ENCODE peak calls at places on chromosomes 11 and 22, in four cellular contexts. K, U, G and T are unnamed samples. For H3K27me3, the result is how much of the 10 kb centered on the place peaks cover.

GRCh38 chr11:3218483-3219280 is at the start of gene MRGPRG:
- DNase-seq in K (no peak), U (no peak), G (no peak), T (no peak)

GRCh38 chr11:12125609-12126149 is 15.3 kb downstream of the MICAL2 start:
- DNase-seq in K (no peak), U (peak), G (no peak), T (no peak)

GRCh38 chr11:9972917-9973504 is 309.1 kb downstream of the SWAP70 start:
- DNase-seq in K (no peak), U (peak), G (no peak), T (no peak)

GRCh38 chr11:46296520-46297448 is 19.3 kb downstream of the CREB3L1 start:
- DNase-seq in K (no peak), U (peak), G (no peak), T (peak)

GRCh38 chr11:726278-726915 is 20.4 kb downstream of the EPS8L2 start:
- DNase-seq in K (peak), U (peak), G (peak), T (peak)

GRCh38 chr11:116691779-116692178 is 81.0 kb downstream of the BUD13 start:
- DNase-seq in K (peak), U (peak), G (peak), T (peak)

GRCh38 chr22:36350751-36351594 is 36.8 kb downstream of the MYH9 start:
- DNase-seq in K (no peak), U (peak), G (no peak), T (peak)

GRCh38 chr11:2175659-2176058 is 4.0 kb upstream of the TH start:
- DNase-seq in K (no peak), U (peak), G (no peak), T (no peak)

GRCh38 chr11:101126551-101127347 is 2.9 kb downstream of the PGR start:
- DNase-seq in K (no peak), U (no peak), G (no peak), T (no peak)

GRCh38 chr11:95655544-95655943 is 134.0 kb downstream of the FAM76B start:
- DNase-seq in K (no peak), U (no peak), G (no peak), T (no peak)

GRCh38 chr11:2837096-2837601 is 48.4 kb downstream of the CDKN1C start:
- DNase-seq in K (peak), U (peak), G (peak), T (no peak)

GRCh38 chr22:27576815-27577564 is 224.6 kb downstream of the MN1 start:
- DNase-seq in K (no peak), U (peak), G (no peak), T (no peak)

GRCh38 chr11:74815966-74816365 is 67.3 kb downstream of the RNF169 start:
- DNase-seq in K (no peak), U (no peak), G (no peak), T (no peak)

GRCh38 chr11:57599381-57599780 is 1.9 kb downstream of the SERPING1 start:
- DNase-seq in K (no peak), U (no peak), G (no peak), T (no peak)

GRCh38 chr11:34356918-34357645 is 728 bp downstream of the ABTB2 start:
- DNase-seq in K (peak), U (peak), G (peak), T (peak)

GRCh38 chr22:27990879-27991278 is 71.8 kb upstream of the PITPNB start:
- DNase-seq in K (no peak), U (peak), G (no peak), T (peak)

GRCh38 chr22:23376256-23376655 is 195.9 kb downstream of the BCR start:
- DNase-seq in K (no peak), U (no peak), G (no peak), T (no peak)

GRCh38 chr11:60900673-60901404 is 5.5 kb downstream of the PRPF19 start:
- DNase-seq in K (no peak), U (no peak), G (no peak), T (no peak)

GRCh38 chr11:121692236-121692635 is 239.5 kb upstream of the SORL1-AS1 start:
- DNase-seq in K (no peak), U (peak), G (no peak), T (no peak)

GRCh38 chr11:8683115-8683807 is 669 bp downstream of the RPL27A start:
- DNase-seq in K (no peak), U (no peak), G (no peak), T (no peak)

GRCh38 chr22:35322126-35322525 is 22.4 kb downstream of the TOM1 start:
- DNase-seq in K (no peak), U (no peak), G (no peak), T (no peak)

DNA sequence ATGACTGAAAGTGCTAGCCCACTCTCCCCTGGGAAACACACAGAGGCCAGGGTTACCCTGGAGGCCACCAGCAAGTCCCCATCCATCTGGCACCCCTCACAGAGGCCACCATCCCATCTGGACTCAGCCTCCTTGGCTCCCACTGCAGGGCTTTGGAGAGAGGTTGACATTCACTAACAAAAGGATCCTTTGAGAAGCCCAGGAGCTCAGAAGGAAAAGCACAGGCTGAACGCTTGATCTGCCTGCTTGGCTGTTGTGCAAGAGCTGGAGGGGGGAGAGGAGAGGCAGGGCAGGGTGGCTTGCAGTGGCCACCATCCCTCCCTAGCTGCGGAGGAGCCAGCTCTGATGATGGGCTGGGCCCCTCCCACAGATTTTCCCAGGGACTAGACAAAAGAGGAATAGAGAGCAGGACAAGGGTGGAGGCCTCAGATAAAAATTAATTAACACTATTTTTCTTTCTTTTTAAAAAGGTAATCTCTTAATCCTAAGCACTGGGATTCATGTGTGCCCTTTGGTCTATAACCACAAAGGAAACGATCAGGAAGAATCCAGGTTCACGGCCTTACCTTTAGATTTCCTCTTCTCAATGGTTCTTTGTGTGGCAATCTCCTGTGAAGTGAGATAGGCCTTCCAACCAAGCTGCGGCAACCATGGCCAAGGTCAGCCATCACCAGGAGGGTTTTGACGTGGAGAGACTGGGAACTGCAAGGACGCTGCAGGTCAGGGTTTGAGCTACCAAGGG is 154.7 kb downstream of the BARX2 start:
- DNase-seq in K (no peak), U (no peak), G (no peak), T (no peak)
- H3K27me3 ChIP-seq in K (under half), U (under half), G (under half), T (under half)

DNA sequence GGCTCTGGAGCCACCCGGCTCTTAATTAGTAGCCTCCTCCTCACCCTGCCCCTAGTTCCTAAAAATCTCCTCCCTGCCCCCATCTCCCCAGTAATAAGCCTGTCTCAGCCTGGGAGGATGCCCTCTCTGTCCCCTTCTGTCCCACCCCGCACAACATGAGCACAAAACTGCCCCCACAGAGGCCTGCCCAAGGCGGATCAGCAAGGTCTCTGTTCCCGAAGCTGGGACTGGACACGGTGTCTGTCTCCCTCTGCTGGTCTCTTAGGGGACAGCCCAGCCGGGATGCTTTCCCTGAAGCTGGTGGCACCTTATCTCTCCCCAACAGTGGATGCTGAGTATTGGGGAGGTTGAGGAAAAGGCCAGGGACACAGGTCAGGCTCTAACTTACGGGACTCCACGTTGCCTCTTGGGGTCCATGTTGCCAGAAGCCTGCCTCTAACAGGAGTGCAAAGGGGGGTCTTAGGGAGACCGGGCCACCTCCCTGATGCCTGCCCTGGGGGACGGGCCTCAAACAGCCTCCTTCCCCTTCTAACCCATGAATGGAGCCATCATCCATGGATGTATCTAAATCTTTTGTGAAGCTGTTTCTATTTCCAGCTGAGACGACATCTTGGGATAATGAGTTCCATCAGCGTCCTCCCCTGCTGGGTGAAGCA is 9.2 kb upstream of the RAD9A start:
- DNase-seq in K (peak), U (peak), G (peak), T (peak)
- H3K27ac ChIP-seq in K (no peak), U (no peak), G (no peak), T (no peak)

GRCh38 chr11:67417425-67417824 is 1.9 kb downstream of the CARNS1 start:
- DNase-seq in K (no peak), U (no peak), G (no peak), T (no peak)

GRCh38 chr11:67416416-67417335 is 1.2 kb downstream of the CARNS1 start:
- DNase-seq in K (peak), U (no peak), G (peak), T (no peak)

GRCh38 chr11:67418476-67419281 is 3.2 kb downstream of the CARNS1 start:
- DNase-seq in K (peak), U (no peak), G (no peak), T (peak)

GRCh38 chr11:67413266-67413797 is 2.1 kb upstream of the CARNS1 start:
- DNase-seq in K (no peak), U (no peak), G (no peak), T (no peak)

DNA sequence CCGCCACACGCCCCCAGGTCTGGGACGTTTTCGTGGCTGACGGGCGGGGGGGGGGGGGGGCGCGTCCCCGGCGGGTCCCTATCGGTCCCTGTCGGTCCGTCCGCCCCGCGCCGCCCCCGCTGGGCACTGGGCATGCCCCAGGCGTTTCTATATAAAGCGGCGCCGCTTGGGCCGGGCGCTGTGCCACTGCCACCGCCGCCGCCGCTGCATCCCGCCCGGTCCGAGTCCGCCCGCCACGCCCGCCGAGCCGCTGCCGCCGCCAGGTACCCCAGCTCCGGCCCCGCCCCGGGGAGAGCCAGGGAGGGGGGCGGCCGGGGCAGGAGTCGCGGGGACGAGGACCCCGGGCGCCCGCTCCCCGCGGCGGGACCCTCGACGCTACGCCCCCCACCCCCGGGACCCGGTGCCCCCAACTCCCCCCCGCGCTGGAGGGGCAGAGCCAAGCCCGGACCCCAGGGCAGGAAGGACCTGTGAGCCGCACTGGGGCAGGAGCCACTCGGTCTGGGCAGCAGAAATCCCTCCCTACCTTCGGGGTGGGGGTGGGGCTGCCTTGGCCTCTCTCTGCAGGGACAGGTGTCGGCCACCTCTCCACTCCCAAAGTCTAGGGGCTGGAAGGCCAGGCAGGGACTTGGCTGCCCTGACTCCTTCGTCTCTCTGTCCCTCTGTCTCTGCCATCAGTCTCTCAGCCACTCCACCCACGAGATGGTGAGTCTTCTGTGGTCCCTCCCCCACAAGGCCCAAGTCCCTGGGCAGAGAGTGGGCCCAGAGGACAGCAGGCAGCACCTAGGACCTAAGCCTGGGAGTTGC is at the start of gene CARNS1:
- DNase-seq in K (no peak), U (no peak), G (no peak), T (no peak)
- H3K27me3 ChIP-seq in K (under half), U (under half), G (under half), T (under half)

DNA sequence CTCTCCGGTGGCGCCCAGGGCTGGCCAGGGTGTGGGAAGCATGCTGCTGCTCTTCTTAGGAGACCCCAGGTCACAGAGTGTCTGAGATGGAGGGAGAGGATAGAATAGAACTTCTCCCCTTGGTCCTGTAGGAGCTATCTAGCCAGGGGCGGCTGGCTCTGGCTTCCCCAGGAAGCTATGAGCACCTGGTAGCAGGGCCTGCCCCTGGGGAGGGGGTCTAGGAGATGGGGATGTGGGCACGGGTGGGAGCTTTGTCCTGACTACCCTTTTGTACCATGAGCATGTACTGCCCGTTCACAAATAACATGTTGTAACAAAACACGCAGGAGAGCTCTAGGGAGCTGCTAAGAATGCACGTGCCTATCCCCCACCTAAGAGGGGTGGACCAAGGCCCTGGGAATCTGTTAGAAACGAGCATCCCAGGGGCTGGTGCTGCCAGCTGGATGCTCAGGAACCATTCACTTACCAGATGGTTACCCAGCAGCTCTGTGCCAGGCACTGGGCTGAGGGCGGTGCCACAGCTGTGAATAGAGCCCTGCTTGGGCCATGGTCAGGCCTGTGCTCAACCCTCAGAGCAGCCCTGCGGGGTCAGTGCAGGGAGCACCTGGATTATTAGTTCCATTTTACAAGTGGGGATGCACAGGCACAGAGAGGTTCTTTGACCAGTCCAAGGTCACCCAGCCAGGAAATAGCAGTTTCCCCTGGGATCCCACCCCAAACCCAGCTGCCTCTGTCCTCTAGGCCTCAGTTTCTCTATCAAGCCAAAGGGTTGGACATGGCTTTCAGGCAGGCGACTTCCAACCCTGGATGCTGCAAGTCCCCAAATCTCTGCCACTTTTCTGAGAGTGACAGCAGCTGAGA is 2.2 kb downstream of the SLC39A13 start:
- DNase-seq in K (no peak), U (no peak), G (no peak), T (no peak)
- H3K27ac ChIP-seq in K (no peak), U (peak), G (no peak), T (no peak)

DNA sequence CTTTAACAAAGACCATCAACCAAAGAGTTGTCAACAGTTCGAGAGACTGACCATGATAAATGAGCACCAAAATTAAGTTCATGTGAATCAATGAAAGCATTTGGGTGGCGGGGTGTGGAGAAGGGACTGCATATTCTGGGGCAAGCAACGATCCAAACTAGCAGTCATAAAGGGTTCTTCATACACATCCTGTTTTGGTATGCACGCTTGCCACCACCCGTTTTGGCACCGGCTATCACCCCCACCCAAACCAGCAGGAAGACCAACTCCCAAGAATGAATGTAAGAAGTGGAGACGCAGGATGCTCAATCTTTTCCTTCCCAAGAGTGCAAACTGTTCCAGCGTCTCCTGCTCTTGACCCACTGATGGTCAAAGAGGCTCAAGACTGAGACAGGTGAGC is 80.8 kb downstream of the SGSM3 start:
- DNase-seq in K (peak), U (no peak), G (no peak), T (no peak)
- H3K27me3 ChIP-seq in K (under half), U (under half), G (under half), T (under half)

GRCh38 chr11:62148271-62148980 is 24.6 kb downstream of the INCENP start:
- DNase-seq in K (no peak), U (no peak), G (no peak), T (no peak)
- H3K27ac ChIP-seq in K (no peak), U (no peak), G (no peak), T (no peak)

GRCh38 chr11:123193742-123194141 is 1.3 kb downstream of the CLMP start:
- DNase-seq in K (no peak), U (no peak), G (no peak), T (no peak)
- H3K27me3 ChIP-seq in K (under half), U (under half), G (under half), T (under half)

DNA sequence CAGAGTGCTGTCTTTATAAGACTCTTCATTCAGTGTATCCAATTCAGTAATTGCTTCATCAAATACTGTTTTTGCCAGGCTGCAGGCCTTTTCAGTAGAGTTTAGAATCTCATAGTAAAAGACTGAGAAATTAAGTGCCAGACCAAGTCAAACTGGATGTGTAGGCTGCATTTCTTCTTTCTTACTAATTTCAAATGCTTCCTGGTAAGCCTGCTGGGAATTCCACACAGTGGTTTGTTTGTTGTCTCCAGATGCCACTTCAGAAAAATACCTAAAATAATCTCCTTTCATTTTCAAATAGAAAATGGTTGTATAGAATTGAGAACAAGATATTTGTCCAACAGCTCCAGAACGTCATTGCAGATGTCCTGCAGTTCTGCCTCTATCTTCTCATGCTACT is 34.7 kb downstream of the LDHAL6A start:
- DNase-seq in K (no peak), U (peak), G (no peak), T (no peak)
- H3K27ac ChIP-seq in K (peak), U (no peak), G (no peak), T (no peak)

GRCh38 chr11:15801126-15801525 is 555.2 kb downstream of the SOX6 start:
- DNase-seq in K (no peak), U (no peak), G (no peak), T (no peak)
- H3K27me3 ChIP-seq in K (under half), U (under half), G (under half), T (under half)